ENCODE peak calls at places on chromosomes 16 and 17, in four cellular contexts. Y, J, W and S are unnamed samples.

GRCh38 chr16:80682435-80683070 is 121.8 kb downstream of the CDYL2 start:
- DNase-seq in Y (no peak), J (no peak), W (no peak), S (no peak)

GRCh38 chr16:53711390-53711789 is 7.4 kb downstream of the FTO start:
- DNase-seq in Y (no peak), J (no peak), W (no peak), S (no peak)

GRCh38 chr16:2204727-2205103 is 539 bp upstream of the MLST8 start:
- DNase-seq in Y (no peak), J (peak; percentile 53), W (no peak), S (no peak)

GRCh38 chr16:546909-547770 is 13.1 kb upstream of the PRR35 start:
- DNase-seq in Y (no peak), J (peak; percentile 63), W (no peak), S (no peak)

GRCh38 chr17:81821603-81822311 is 11.3 kb downstream of the MCRIP1 start:
- DNase-seq in Y (no peak), J (peak; percentile 94), W (no peak), S (no peak)

GRCh38 chr17:76789235-76789788 is 51.4 kb downstream of the MFSD11 start:
- DNase-seq in Y (no peak), J (peak; percentile 82), W (no peak), S (no peak)

GRCh38 chr17:50661795-50662391 is 27.2 kb downstream of the ABCC3 start:
- DNase-seq in Y (no peak), J (peak; percentile 91), W (no peak), S (no peak)

GRCh38 chr17:81209141-81209540 is 13.6 kb downstream of the CEP131 start:
- DNase-seq in Y (no peak), J (no peak), W (no peak), S (no peak)

GRCh38 chr16:67199808-67200198 is 872 bp downstream of the ELMO3 start:
- DNase-seq in Y (no peak), J (no peak), W (no peak), S (no peak)

GRCh38 chr17:49378311-49378710 is 16.3 kb upstream of the ZNF652 start:
- DNase-seq in Y (no peak), J (no peak), W (no peak), S (no peak)

GRCh38 chr17:37432671-37433070 is 26.0 kb downstream of the TADA2A start:
- DNase-seq in Y (no peak), J (no peak), W (no peak), S (no peak)

GRCh38 chr17:48646183-48647102 is 20.3 kb upstream of the HOXB9 start:
- DNase-seq in Y (no peak), J (peak; percentile 66), W (no peak), S (peak; percentile 64)

GRCh38 chr16:55480228-55480655 is 1.2 kb downstream of the MMP2 start:
- DNase-seq in Y (no peak), J (peak; percentile 11), W (no peak), S (no peak)

GRCh38 chr17:80431246-80432195 is 16.6 kb downstream of the ENDOV start:
- DNase-seq in Y (no peak), J (no peak), W (no peak), S (no peak)

GRCh38 chr16:59021751-59022150 is 287.6 kb upstream of the GOT2 start:
- DNase-seq in Y (no peak), J (no peak), W (no peak), S (no peak)

GRCh38 chr17:79798296-79799173 is 1.7 kb upstream of the CBX8 start:
- DNase-seq in Y (no peak), J (no peak), W (no peak), S (no peak)

GRCh38 chr17:74552037-74552436 is 6.1 kb upstream of the CD300C start:
- DNase-seq in Y (no peak), J (no peak), W (no peak), S (no peak)

GRCh38 chr16:20938426-20938825 is 37.9 kb downstream of the LYRM1 start:
- DNase-seq in Y (no peak), J (no peak), W (no peak), S (no peak)

GRCh38 chr17:41835214-41835799 is 725 bp downstream of the NT5C3B start:
- DNase-seq in Y (no peak), J (no peak), W (no peak), S (no peak)

GRCh38 chr17:31510273-31511175 is 119.0 kb downstream of the RAB11FIP4 start:
- DNase-seq in Y (no peak), J (no peak), W (no peak), S (no peak)

GRCh38 chr17:16423226-16423872 is 8.0 kb downstream of the TRPV2 start:
- DNase-seq in Y (no peak), J (no peak), W (no peak), S (no peak)

GRCh38 chr16:86498661-86499493 is 11.4 kb upstream of the FOXF1 start:
- DNase-seq in Y (no peak), J (no peak), W (no peak), S (no peak)

GRCh38 chr17:76974721-76975120 is 106.5 kb downstream of the MGAT5B start:
- DNase-seq in Y (no peak), J (no peak), W (no peak), S (no peak)

GRCh38 chr16:17273142-17273561 is 197.6 kb downstream of the XYLT1 start:
- DNase-seq in Y (no peak), J (peak; percentile 11), W (no peak), S (no peak)

GRCh38 chr17:32484628-32485027 is 2.2 kb upstream of the CDK5R1 start:
- DNase-seq in Y (no peak), J (no peak), W (no peak), S (no peak)

GRCh38 chr17:2931426-2931825 is 132.0 kb downstream of the OR1D5 start:
- DNase-seq in Y (no peak), J (no peak), W (no peak), S (no peak)

GRCh38 chr16:81469710-81470481 is 25.3 kb downstream of the CMIP start:
- DNase-seq in Y (peak; percentile 57), J (peak; percentile 68), W (peak; percentile 65), S (peak; percentile 65)

GRCh38 chr17:17985555-17985954 is 12.9 kb downstream of the DRC3 start:
- DNase-seq in Y (no peak), J (peak; percentile 21), W (no peak), S (no peak)

DNA sequence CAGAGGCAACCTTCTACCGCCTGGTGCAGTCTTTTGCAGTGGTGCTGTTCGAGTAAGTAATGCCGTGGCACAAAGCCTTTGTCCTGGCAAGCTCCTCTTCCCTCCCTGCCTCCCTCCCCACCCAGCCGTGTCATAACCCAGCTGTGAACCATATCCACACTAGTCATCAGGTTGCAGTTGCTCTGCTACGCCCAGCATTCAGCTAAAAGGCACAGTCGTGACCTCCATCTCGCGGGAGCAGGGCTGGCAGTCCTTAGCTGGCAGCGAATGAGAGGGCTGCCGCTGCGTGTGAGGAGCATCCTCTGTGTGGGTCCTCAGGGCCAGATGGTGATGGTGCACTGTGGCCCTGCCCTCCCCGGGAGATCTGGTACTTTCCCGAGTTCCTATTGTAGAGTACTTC is 39.3 kb downstream of the CIBAR2 start:
- DNase-seq in Y (no peak), J (no peak), W (no peak), S (no peak)
- TF ChIP-seq POLR2AphosphoS5 in Y (no peak), J (no peak), W (no peak), S (no peak)

GRCh38 chr17:1764274-1764673 is 2.4 kb downstream of the SERPINF1 start:
- DNase-seq in Y (no peak), J (no peak), W (no peak), S (no peak)
- TF ChIP-seq POLR2A in Y (no peak), J (no peak), W (no peak), S (no peak)

DNA sequence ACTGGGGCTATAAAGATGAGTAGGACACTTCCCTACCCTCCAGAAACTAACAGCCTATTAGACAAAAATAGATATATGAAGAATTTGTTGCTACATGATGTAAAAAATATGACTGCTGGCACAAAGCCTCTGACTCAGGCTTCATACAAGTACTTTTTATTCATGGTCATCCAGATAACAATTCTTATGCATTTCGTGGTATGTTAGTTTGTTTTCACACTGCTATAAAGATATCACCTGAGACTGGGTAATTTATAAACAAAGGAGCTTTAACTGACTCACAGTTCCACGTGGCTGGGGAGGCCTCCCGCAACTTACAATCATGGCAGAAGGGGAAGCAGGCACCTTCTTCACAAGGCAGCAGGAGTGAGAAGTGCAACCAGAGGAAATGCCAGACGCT is 112.5 kb upstream of the HLF start:
- DNase-seq in Y (no peak), J (no peak), W (no peak), S (no peak)
- TF ChIP-seq TAF1 in Y (no peak), J (no peak), W (no peak), S (no peak)

GRCh38 chr17:42850964-42851363 is at the start of gene AOC3:
- DNase-seq in Y (no peak), J (no peak), W (no peak), S (no peak)

GRCh38 chr17:42853597-42853967 is 2.6 kb downstream of the AOC3 start:
- DNase-seq in Y (no peak), J (no peak), W (no peak), S (no peak)

GRCh38 chr17:42853968-42854790 is 3.2 kb downstream of the AOC3 start:
- DNase-seq in Y (no peak), J (no peak), W (no peak), S (no peak)

GRCh38 chr17:42852351-42852750 is 1.4 kb downstream of the AOC3 start:
- DNase-seq in Y (no peak), J (no peak), W (no peak), S (no peak)

DNA sequence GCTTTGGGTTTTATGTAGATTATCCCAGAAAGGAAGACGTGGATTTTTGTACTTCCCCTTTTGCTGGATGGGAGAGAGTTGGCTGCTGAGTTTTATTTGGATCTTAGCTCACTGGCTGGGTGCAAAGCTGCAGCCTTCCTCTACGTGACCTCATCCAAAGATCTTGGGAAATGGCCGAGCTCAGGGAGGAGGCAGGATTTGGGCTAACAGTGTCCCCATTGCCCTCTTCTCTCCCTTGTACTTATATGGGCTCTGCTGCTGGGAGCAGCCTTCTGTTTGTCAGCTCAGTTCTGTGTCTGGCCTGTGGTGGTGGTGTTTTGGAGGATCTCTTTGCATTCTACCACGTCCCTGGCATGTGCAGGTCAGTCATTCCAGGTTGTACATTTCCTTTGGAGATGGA is 2.0 kb downstream of the AOC3 start:
- DNase-seq in Y (no peak), J (no peak), W (no peak), S (no peak)
- TF ChIP-seq POLR2AphosphoS5 in Y (no peak), J (no peak), W (no peak), S (no peak)

GRCh38 chr16:49859139-49859947 is 3.4 kb upstream of the ZNF423 start:
- DNase-seq in Y (no peak), J (peak; percentile 39), W (no peak), S (no peak)
- TF ChIP-seq POLR2A in Y (no peak), J (no peak), W (no peak), S (no peak)

DNA sequence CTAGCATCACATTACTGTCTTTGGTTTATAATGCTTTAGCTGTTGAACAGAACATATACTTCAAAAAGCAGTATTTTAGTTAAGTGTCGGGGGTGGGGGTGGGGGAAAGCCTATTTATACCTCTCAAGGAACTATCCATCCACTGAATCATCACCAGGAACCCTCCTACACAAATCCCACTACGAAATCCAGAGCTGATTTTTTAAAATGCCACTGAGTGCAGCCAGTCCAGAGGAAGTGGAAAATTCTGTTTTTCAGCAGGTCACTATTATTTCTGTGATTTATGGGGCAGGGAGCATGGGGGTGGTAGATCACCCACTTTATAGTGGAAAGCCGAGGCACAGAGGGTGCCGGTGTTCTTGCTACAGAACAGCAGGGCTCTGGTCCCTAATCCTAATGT is 284.1 kb downstream of the SOX9 start:
- DNase-seq in Y (no peak), J (no peak), W (no peak), S (no peak)
- TF ChIP-seq TAF1 in Y (no peak), J (no peak), W (no peak), S (no peak)